ENCODE peak calls at places on chromosomes 7 and 10, in eight cellular contexts. D is PC-3; A is retina; W is NCI-H1436; K is tibial artery; N is amniotic stem cell; B is hippocampal formation; E is activated CD4-positive, alpha-beta memory T cell treated with anti-CD3 and anti-CD28 coated beads, Interleukin-2, amount 10 ng/mL, durations not matched to agents 7 days and 5 days. M is an unnamed sample.

GRCh38 chr7:36875794-36876193 is 151.5 kb upstream of the AOAH start:
- DNase-seq in N (no peak), W (no peak), K (no peak), D (no peak), A (peak; percentile 31), B (no peak), E (no peak), M (no peak)

GRCh38 chr7:18555120-18555519 is 59.6 kb downstream of the HDAC9 start:
- DNase-seq in W (no peak), D (no peak), N (no peak), A (no peak), K (no peak), E (no peak), B (no peak), M (peak; percentile 43)

GRCh38 chr7:27118580-27118979 is 12.0 kb downstream of the HOXA4 start:
- DNase-seq in N (no peak), B (no peak), E (no peak), K (no peak), W (no peak), A (no peak), D (no peak), M (no peak)

GRCh38 chr7:2031496-2031895 is 201.2 kb downstream of the MAD1L1 start:
- DNase-seq in E (no peak), B (no peak), W (no peak), N (no peak), K (no peak), D (no peak), A (no peak), M (no peak)

GRCh38 chr10:73998623-73999622 is 1.0 kb downstream of the VCL start:
- DNase-seq in E (peak; percentile 28), K (peak; percentile 79), D (peak; percentile 100), W (no peak), N (no peak), B (no peak), A (peak; percentile 74), M (peak; percentile 80)

GRCh38 chr10:70481831-70482530 is 3.4 kb downstream of the PALD1 start:
- DNase-seq in D (no peak), B (no peak), W (no peak), A (no peak), K (peak; percentile 76), N (no peak), E (no peak), M (no peak)

GRCh38 chr10:101512741-101513140 is 75.3 kb downstream of the POLL start:
- DNase-seq in A (no peak), K (no peak), N (no peak), E (no peak), D (peak; percentile 34), W (no peak), B (no peak), M (peak; percentile 18)

GRCh38 chr10:15474671-15475070 is 103.6 kb upstream of the FAM171A1 start:
- DNase-seq in K (no peak), E (no peak), N (no peak), B (no peak), A (no peak), D (no peak), W (no peak), M (peak; percentile 53)

GRCh38 chr10:6563075-6563474 is 17.0 kb downstream of the PRKCQ start:
- DNase-seq in D (no peak), B (no peak), N (no peak), K (no peak), E (peak; percentile 70), A (peak; percentile 6), W (no peak), M (no peak)

GRCh38 chr7:29564455-29565185 is 985 bp downstream of the PRR15 start:
- DNase-seq in W (no peak), N (peak; percentile 22), B (peak; percentile 45), D (peak; percentile 92), A (peak; percentile 81), E (no peak), K (peak; percentile 60), M (peak; percentile 88)

GRCh38 chr7:104795086-104795485 is 218.9 kb upstream of the KMT2E start:
- DNase-seq in B (peak; percentile 23), K (no peak), N (no peak), A (no peak), W (no peak), D (no peak), E (no peak), M (no peak)

GRCh38 chr10:119131512-119132240 is 27.8 kb downstream of the DENND10 start:
- DNase-seq in E (peak; percentile 72), W (no peak), B (no peak), K (no peak), A (no peak), D (no peak), N (no peak), M (peak; percentile 36)

GRCh38 chr10:87105725-87106124 is 10.7 kb downstream of the SHLD2 start:
- DNase-seq in N (no peak), A (no peak), E (no peak), W (no peak), K (no peak), D (no peak), B (no peak), M (no peak)

GRCh38 chr7:95798401-95798930 is 26.1 kb downstream of the DYNC1I1 start:
- DNase-seq in A (no peak), D (peak; percentile 4), B (no peak), K (no peak), W (peak; percentile 29), N (no peak), E (no peak), M (peak; percentile 21)

GRCh38 chr7:87202208-87202607 is 17.3 kb downstream of the TMEM243 start:
- DNase-seq in D (no peak), N (no peak), W (no peak), K (no peak), B (no peak), A (no peak), E (no peak), M (no peak)

GRCh38 chr7:92880212-92881090 is 44.1 kb upstream of the CDK6 start:
- DNase-seq in K (no peak), N (no peak), W (no peak), D (peak; percentile 16), A (peak; percentile 10), E (no peak), B (peak; percentile 5), M (peak; percentile 3)

GRCh38 chr10:92813979-92814378 is 34.3 kb upstream of the EXOC6 start:
- DNase-seq in K (no peak), B (no peak), D (no peak), N (no peak), A (no peak), W (no peak), E (no peak), M (no peak)

M was measured in adipocyte.